ENCODE peak calls at places on chromosomes 12 and 14, in five cellular contexts. One of them, this sample, is unnamed.

GRCh38 chr12:58871557-58871956 is 48.7 kb downstream of the LRIG3 start:
- DNase-seq in HepG2: no peak
- DNase-seq in GM12878: no peak
- DNase-seq in HCT116: no peak
- DNase-seq in K562: no peak
- DNase-seq in this sample: no peak

GRCh38 chr12:32515137-32515860 is 115.9 kb downstream of the FGD4 start:
- DNase-seq in HCT116: no peak
- DNase-seq in K562: no peak
- DNase-seq in HepG2: no peak
- DNase-seq in GM12878: no peak
- DNase-seq in this sample: no peak

GRCh38 chr14:86430807-86431206 is 900.9 kb downstream of the FLRT2 start:
- DNase-seq in HepG2: no peak
- DNase-seq in GM12878: no peak
- DNase-seq in HCT116: no peak
- DNase-seq in K562: no peak
- DNase-seq in this sample: no peak

GRCh38 chr12:57840701-57841100 is 5.8 kb downstream of the CTDSP2 start:
- DNase-seq in K562: no peak
- DNase-seq in HepG2: peak
- DNase-seq in GM12878: no peak
- DNase-seq in HCT116: no peak
- DNase-seq in this sample: no peak

GRCh38 chr12:81369175-81369574 is 291.3 kb downstream of the ACSS3 start:
- DNase-seq in GM12878: no peak
- DNase-seq in K562: no peak
- DNase-seq in HepG2: no peak
- DNase-seq in HCT116: no peak
- DNase-seq in this sample: no peak

GRCh38 chr12:10716704-10717315 is 6.3 kb downstream of the YBX3 start:
- DNase-seq in HepG2: no peak
- DNase-seq in HCT116: peak
- DNase-seq in GM12878: no peak
- DNase-seq in K562: no peak
- DNase-seq in this sample: no peak

GRCh38 chr12:108518101-108518715 is 3.1 kb downstream of the FICD start:
- DNase-seq in HepG2: no peak
- DNase-seq in K562: no peak
- DNase-seq in HCT116: no peak
- DNase-seq in GM12878: no peak
- DNase-seq in this sample: no peak

GRCh38 chr12:68043446-68043845 is 54.2 kb downstream of the IFNG-AS1 start:
- DNase-seq in GM12878: no peak
- DNase-seq in HepG2: no peak
- DNase-seq in K562: no peak
- DNase-seq in HCT116: no peak
- DNase-seq in this sample: no peak

GRCh38 chr12:55126106-55126505 is at the start of gene OR9K2:
- DNase-seq in HepG2: no peak
- DNase-seq in GM12878: no peak
- DNase-seq in K562: no peak
- DNase-seq in HCT116: no peak
- DNase-seq in this sample: no peak

GRCh38 chr12:110282956-110283817 is 2.1 kb downstream of the ATP2A2 start:
- DNase-seq in HepG2: no peak
- DNase-seq in GM12878: no peak
- DNase-seq in K562: no peak
- DNase-seq in HCT116: no peak
- DNase-seq in this sample: no peak

GRCh38 chr14:51847489-51847796 is 13.0 kb upstream of the GNG2 start:
- DNase-seq in HCT116: no peak
- DNase-seq in K562: no peak
- DNase-seq in GM12878: no peak
- DNase-seq in HepG2: no peak
- DNase-seq in this sample: no peak

GRCh38 chr12:18955594-18955993 is 173.9 kb upstream of the PLEKHA5 start:
- DNase-seq in HepG2: no peak
- DNase-seq in GM12878: no peak
- DNase-seq in HCT116: no peak
- DNase-seq in K562: no peak
- DNase-seq in this sample: no peak

GRCh38 chr14:81091139-81091538 is 129.6 kb downstream of the GTF2A1 start:
- DNase-seq in GM12878: no peak
- DNase-seq in HCT116: no peak
- DNase-seq in HepG2: no peak
- DNase-seq in K562: no peak
- DNase-seq in this sample: no peak

GRCh38 chr12:108773798-108774788 is 42.8 kb upstream of the CORO1C start:
- DNase-seq in HCT116: no peak
- DNase-seq in K562: no peak
- DNase-seq in HepG2: peak
- DNase-seq in GM12878: no peak
- DNase-seq in this sample: no peak

GRCh38 chr12:101599771-101600486 is 5.2 kb downstream of the MYBPC1 start:
- DNase-seq in GM12878: no peak
- DNase-seq in K562: no peak
- DNase-seq in HCT116: no peak
- DNase-seq in HepG2: peak
- DNase-seq in this sample: no peak

GRCh38 chr12:460301-461230 is 827 bp downstream of the B4GALNT3 start:
- DNase-seq in HCT116: no peak
- DNase-seq in K562: peak
- DNase-seq in HepG2: no peak
- DNase-seq in GM12878: no peak
- DNase-seq in this sample: no peak

GRCh38 chr14:25381498-25381897 is 331.6 kb upstream of the STXBP6 start:
- DNase-seq in GM12878: no peak
- DNase-seq in K562: no peak
- DNase-seq in HepG2: peak
- DNase-seq in HCT116: no peak
- DNase-seq in this sample: no peak

GRCh38 chr14:27528328-27528727 is 930.5 kb upstream of the NOVA1 start:
- DNase-seq in GM12878: no peak
- DNase-seq in HepG2: peak
- DNase-seq in HCT116: no peak
- DNase-seq in K562: no peak
- DNase-seq in this sample: no peak

GRCh38 chr12:26746315-26746714 is 86.7 kb downstream of the ITPR2 start:
- DNase-seq in HepG2: no peak
- DNase-seq in HCT116: no peak
- DNase-seq in K562: no peak
- DNase-seq in GM12878: no peak
- DNase-seq in this sample: no peak

GRCh38 chr12:12449533-12450025 is 92.7 kb downstream of the BORCS5 start:
- DNase-seq in HCT116: no peak
- DNase-seq in GM12878: no peak
- DNase-seq in K562: no peak
- DNase-seq in HepG2: peak
- DNase-seq in this sample: no peak

GRCh38 chr14:86943391-86944365 is 1049.3 kb downstream of the GALC start:
- DNase-seq in HCT116: no peak
- DNase-seq in GM12878: no peak
- DNase-seq in HepG2: no peak
- DNase-seq in K562: no peak
- DNase-seq in this sample: no peak

GRCh38 chr12:42187799-42188198 is 43.1 kb upstream of the GXYLT1 start:
- DNase-seq in K562: no peak
- DNase-seq in HepG2: no peak
- DNase-seq in GM12878: no peak
- DNase-seq in HCT116: no peak
- DNase-seq in this sample: no peak

GRCh38 chr14:73633517-73634332 is 11.1 kb upstream of the DNAL1 start:
- DNase-seq in K562: peak
- DNase-seq in HCT116: no peak
- DNase-seq in GM12878: peak
- DNase-seq in HepG2: peak
- DNase-seq in this sample: peak

GRCh38 chr12:108793756-108794441 is 62.6 kb upstream of the CORO1C start:
- DNase-seq in GM12878: no peak
- DNase-seq in HCT116: no peak
- DNase-seq in K562: no peak
- DNase-seq in HepG2: peak
- DNase-seq in this sample: no peak

GRCh38 chr12:22800332-22800731 is 175.4 kb downstream of the ETNK1 start:
- DNase-seq in GM12878: no peak
- DNase-seq in K562: no peak
- DNase-seq in HepG2: no peak
- DNase-seq in HCT116: no peak
- DNase-seq in this sample: no peak

GRCh38 chr12:86834217-86834616 is 578.0 kb upstream of the MGAT4C start:
- DNase-seq in K562: no peak
- DNase-seq in GM12878: no peak
- DNase-seq in HCT116: no peak
- DNase-seq in HepG2: no peak
- DNase-seq in this sample: no peak

GRCh38 chr14:72645706-72646105 is 248.2 kb downstream of the DPF3 start:
- DNase-seq in HCT116: no peak
- DNase-seq in HepG2: no peak
- DNase-seq in GM12878: no peak
- DNase-seq in K562: no peak
- DNase-seq in this sample: no peak

GRCh38 chr12:131085816-131086591 is 132.3 kb downstream of the ADGRD1 start:
- DNase-seq in K562: no peak
- DNase-seq in HepG2: no peak
- DNase-seq in HCT116: no peak
- DNase-seq in GM12878: no peak
- DNase-seq in this sample: no peak

GRCh38 chr12:53997324-53998173 is 2.4 kb upstream of the HOXC9 start:
- DNase-seq in HCT116: no peak
- DNase-seq in HepG2: no peak
- DNase-seq in GM12878: no peak
- DNase-seq in K562: no peak
- DNase-seq in this sample: no peak

GRCh38 chr12:111457577-111457976 is 51.9 kb downstream of the SH2B3 start:
- DNase-seq in GM12878: no peak
- DNase-seq in K562: no peak
- DNase-seq in HCT116: no peak
- DNase-seq in HepG2: no peak
- DNase-seq in this sample: peak
- TF ChIP-seq SRF in GM12878: no peak
- TF ChIP-seq SRF in K562: no peak
- TF ChIP-seq SRF in HCT116: no peak
- TF ChIP-seq SRF in HepG2: no peak
- TF ChIP-seq SRF in this sample: no peak

DNA sequence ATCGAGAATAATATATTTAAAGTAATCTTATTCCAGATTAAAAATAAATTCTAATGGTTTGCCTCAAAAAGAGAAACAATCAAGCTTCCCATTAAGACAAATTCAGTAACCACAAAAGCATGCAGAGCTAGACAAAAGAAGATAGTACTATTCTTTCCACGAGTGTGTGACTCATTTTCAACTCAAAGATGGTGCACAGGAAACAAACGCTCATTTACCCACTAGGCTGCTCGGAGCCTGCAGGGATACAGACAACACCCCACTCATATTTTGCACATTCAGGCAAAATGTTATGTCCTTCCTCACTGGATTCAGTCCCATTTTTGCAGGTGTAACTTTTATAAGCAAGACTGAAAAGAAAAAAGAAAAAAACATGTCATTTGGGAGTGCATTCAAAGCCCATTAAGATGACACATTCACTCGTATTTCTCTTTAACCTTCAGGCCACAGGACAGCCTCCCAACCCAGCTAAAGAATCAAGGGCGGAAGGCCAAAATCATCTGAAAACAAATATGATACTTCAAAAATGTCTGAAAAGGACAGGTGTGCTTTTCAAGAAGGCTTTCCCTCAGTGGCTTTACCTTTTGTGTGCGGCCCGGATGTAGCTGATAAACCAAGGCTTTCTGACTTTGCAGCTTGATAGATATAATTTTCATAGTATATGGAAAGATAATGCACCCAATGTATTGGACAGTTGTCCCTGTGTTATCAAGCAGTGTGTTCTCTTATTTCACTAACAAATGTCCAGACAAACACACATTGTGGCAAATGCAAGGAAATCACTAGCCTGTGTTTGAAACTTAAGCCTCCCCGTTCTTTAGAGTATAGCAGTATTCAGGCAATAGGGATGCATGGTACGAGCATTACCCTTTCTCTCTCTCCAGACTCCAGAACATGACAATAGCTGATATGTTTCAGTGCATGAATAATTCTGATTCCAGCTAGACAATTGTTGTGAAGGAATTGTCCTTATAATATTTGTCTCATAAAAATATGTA is 147.7 kb upstream of the KRR1 start:
- DNase-seq in HCT116: peak
- DNase-seq in GM12878: no peak
- DNase-seq in HepG2: no peak
- DNase-seq in K562: no peak
- DNase-seq in this sample: no peak
- TF ChIP-seq SRF in HCT116: peak
- TF ChIP-seq SRF in GM12878: no peak
- TF ChIP-seq SRF in HepG2: no peak
- TF ChIP-seq SRF in K562: no peak
- TF ChIP-seq SRF in this sample: no peak

GRCh38 chr14:77375973-77376372 is 921 bp downstream of the TMED8 start:
- DNase-seq in K562: no peak
- DNase-seq in HCT116: no peak
- DNase-seq in GM12878: no peak
- DNase-seq in HepG2: no peak
- DNase-seq in this sample: no peak
- TF ChIP-seq SRF in K562: no peak
- TF ChIP-seq SRF in HCT116: no peak
- TF ChIP-seq SRF in GM12878: no peak
- TF ChIP-seq SRF in HepG2: no peak
- TF ChIP-seq SRF in this sample: no peak

GRCh38 chr14:100902295-100902694 is 1.2 kb downstream of the RTL1 start:
- DNase-seq in HCT116: peak
- DNase-seq in GM12878: no peak
- DNase-seq in HepG2: peak
- DNase-seq in K562: peak
- DNase-seq in this sample: peak
- TF ChIP-seq SRF in HCT116: no peak
- TF ChIP-seq SRF in GM12878: no peak
- TF ChIP-seq SRF in HepG2: no peak
- TF ChIP-seq SRF in K562: no peak
- TF ChIP-seq SRF in this sample: no peak

GRCh38 chr14:85316701-85317100 is 213.2 kb upstream of the FLRT2 start:
- DNase-seq in HCT116: no peak
- DNase-seq in GM12878: no peak
- DNase-seq in HepG2: no peak
- DNase-seq in K562: no peak
- DNase-seq in this sample: no peak
- TF ChIP-seq SRF in HCT116: no peak
- TF ChIP-seq SRF in GM12878: no peak
- TF ChIP-seq SRF in HepG2: no peak
- TF ChIP-seq SRF in K562: no peak
- TF ChIP-seq SRF in this sample: no peak

GRCh38 chr14:76639606-76640272 is 121.5 kb upstream of the VASH1 start:
- DNase-seq in K562: no peak
- DNase-seq in GM12878: no peak
- DNase-seq in HepG2: no peak
- DNase-seq in HCT116: no peak
- DNase-seq in this sample: no peak
- TF ChIP-seq SRF in K562: no peak
- TF ChIP-seq SRF in GM12878: no peak
- TF ChIP-seq SRF in HepG2: no peak
- TF ChIP-seq SRF in HCT116: no peak
- TF ChIP-seq SRF in this sample: no peak

GRCh38 chr14:77281852-77282251 is 10.8 kb upstream of the NGB start:
- DNase-seq in HCT116: no peak
- DNase-seq in K562: no peak
- DNase-seq in HepG2: no peak
- DNase-seq in GM12878: no peak
- DNase-seq in this sample: no peak
- TF ChIP-seq SRF in HCT116: no peak
- TF ChIP-seq SRF in K562: no peak
- TF ChIP-seq SRF in HepG2: no peak
- TF ChIP-seq SRF in GM12878: no peak
- TF ChIP-seq SRF in this sample: no peak

This sample was measured in H1.